ENCODE peak calls at places on chromosomes 1 and 21, in eight cellular contexts. O, L, U, Z, X, C, V and G are unnamed samples.

GRCh38 chr1:49163041-49163440 is 386.4 kb upstream of the BEND5 start:
- DNase-seq in O (no peak), L (no peak), U (no peak), Z (no peak), X (no peak), C (no peak), V (no peak), G (no peak)

GRCh38 chr1:229907884-229908633 is 159.0 kb upstream of the GALNT2 start:
- DNase-seq in O (no peak), L (no peak), U (no peak), Z (no peak), X (no peak), C (no peak), V (no peak), G (no peak)

GRCh38 chr1:204123376-204123775 is 28.5 kb downstream of the ETNK2 start:
- DNase-seq in O (no peak), L (peak; percentile 29), U (peak; percentile 27), Z (no peak), X (no peak), C (no peak), V (peak; percentile 69), G (no peak)

GRCh38 chr1:7013833-7014639 is 228.8 kb downstream of the CAMTA1 start:
- DNase-seq in O (no peak), L (no peak), U (no peak), Z (peak; percentile 10), X (no peak), C (no peak), V (no peak), G (no peak)

GRCh38 chr1:100543640-100544039 is 5.7 kb downstream of the GPR88 start:
- DNase-seq in O (no peak), L (peak; percentile 76), U (no peak), Z (no peak), X (no peak), C (no peak), V (peak; percentile 90), G (no peak)

GRCh38 chr1:11571906-11572616 is 82.2 kb downstream of the FBXO2 start:
- DNase-seq in O (no peak), L (peak; percentile 25), U (no peak), Z (no peak), X (no peak), C (no peak), V (peak; percentile 94), G (no peak)

GRCh38 chr1:37051386-37051785 is 17.1 kb upstream of the GRIK3 start:
- DNase-seq in O (no peak), L (no peak), U (no peak), Z (no peak), X (no peak), C (no peak), V (no peak), G (no peak)

GRCh38 chr1:75615664-75616435 is 4.9 kb upstream of the SLC44A5 start:
- DNase-seq in O (no peak), L (no peak), U (peak; percentile 6), Z (peak; percentile 15), X (peak; percentile 54), C (peak; percentile 23), V (peak; percentile 55), G (no peak)

GRCh38 chr1:219031821-219032220 is 141.9 kb upstream of the LYPLAL1 start:
- DNase-seq in O (no peak), L (no peak), U (no peak), Z (no peak), X (no peak), C (no peak), V (no peak), G (no peak)

DNA sequence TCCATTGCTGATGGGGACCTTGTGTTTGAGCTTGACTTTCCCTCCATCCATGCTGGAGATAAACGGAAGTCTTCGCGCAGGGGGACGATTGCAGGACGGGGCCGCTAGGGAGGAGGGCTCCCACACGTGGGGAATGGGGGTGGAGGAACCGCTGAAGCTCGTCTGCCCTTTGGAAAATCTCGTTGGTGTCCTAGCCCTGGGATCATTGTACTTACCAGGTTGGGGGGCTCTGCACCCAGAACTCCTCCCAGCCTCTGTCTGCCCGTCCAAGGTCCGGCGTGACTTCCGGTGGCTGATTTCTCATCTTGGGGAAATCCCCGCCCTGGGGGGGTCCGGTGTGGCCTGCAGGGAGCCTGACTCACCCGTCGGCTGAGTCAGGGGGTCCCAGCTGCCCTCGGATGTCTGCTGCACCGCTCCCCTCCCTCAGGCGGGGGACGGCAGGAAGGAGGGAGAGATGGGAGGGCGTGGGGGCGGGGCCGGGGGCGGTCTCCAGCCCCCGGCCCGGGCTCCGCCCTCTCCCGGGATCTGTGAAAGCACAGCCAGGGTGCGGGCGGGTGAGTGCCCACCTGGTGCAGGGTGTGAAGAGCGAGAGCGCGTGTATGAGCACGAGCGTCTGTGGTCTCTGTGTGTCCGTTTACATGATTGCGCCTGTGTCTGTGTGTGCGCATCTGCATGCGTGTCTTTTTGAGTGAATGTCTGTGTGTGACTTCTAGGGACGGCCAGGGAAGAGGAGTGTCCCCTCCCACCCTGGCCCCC is 35.8 kb downstream of the PIK3CD start:
- DNase-seq in O (peak; percentile 67), L (peak; percentile 91), U (peak; percentile 66), Z (peak; percentile 50), X (peak; percentile 75), C (peak; percentile 62), V (peak; percentile 84), G (no peak)
- TF ChIP-seq CTCF in O (no peak), L (no peak), U (no peak), Z (no peak), X (peak; percentile 21), C (peak; percentile 35), V (no peak), G (no peak)

GRCh38 chr21:39111928-39112327 is 71.3 kb downstream of the PSMG1 start:
- DNase-seq in O (no peak), L (no peak), U (no peak), Z (no peak), X (no peak), C (no peak), V (no peak), G (no peak)
- H3K4me3 ChIP-seq in O (no peak overlapping the region), L (no peak overlapping the region), U (no peak overlapping the region), Z (no peak overlapping the region), X (no peak overlapping the region), C (no peak overlapping the region), V (no peak overlapping the region), G (no peak overlapping the region)

DNA sequence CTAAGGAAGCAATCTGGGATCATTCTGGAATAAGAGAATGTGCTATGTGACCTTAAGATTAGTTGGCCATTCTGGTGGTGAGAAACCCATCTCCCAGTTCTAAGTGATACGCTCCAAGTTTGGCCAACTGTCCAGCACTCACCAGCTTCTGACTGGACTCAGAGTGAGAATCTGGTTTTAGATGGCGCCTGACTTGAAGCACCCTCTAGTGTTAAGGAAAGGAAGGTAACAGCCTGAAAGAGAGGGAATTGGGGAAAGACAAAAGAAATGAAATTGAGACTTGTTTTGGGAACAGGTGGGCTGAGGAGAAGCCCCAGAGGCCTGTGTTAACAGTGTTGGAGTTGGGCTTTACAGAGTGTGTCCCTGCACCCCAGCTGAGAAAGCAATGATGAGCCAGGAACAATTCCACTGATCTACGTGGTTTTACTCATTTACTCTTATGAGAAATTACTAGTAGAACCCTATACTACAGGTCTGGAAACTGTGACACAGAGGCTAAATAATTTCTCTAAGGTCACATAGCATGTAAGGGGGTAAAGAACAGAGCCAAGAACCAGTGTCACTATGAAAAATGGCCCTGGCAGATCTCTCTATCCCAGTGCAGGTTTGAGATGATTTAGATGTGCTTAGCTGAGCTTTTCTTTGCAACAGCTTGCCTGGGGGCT is 9.3 kb upstream of the FCAMR start:
- DNase-seq in O (no peak), L (peak; percentile 34), U (no peak), Z (no peak), X (no peak), C (no peak), V (peak; percentile 73), G (no peak)
- TF ChIP-seq CTCF in O (no peak), L (peak; percentile 62), U (peak; percentile 72), Z (peak; percentile 45), X (no peak), C (no peak), V (peak; percentile 78), G (peak; percentile 41)

DNA sequence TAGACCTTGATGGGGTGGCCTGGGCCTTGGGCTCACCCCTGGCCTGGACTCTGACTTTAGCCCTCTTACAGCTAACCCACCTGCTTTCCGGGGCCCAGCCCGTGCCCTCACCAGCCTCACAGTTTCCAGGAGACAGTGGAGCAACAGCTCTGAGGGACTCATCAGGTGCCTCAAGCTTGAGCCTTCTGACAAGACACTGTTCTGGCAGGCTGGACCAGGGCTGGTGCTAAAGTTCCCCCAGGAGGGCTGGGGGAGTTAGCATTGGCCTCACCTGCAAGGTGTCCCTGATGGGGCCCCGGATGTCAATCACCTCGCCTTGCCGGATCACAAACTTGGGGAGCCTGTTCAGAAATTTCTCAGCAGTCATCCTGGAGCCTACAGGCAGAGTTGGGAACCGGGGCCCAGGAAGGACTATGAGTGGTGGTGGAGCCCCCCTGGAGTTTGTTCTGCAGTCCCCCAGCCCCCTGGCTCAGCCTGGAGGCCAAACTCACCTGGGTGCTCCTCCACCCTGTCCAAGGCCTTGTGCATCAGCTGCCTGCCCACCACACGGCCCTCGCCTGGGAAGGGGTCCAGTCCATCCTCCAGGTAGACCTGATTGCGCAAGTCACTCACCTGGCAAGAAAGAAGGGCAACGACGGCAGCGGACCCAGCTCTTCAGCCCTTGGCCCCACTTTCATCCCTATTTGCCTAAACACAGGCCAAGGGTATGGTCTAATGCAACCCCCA is 4.1 kb downstream of the SH3BGRL3 start:
- DNase-seq in O (peak; percentile 67), L (no peak), U (no peak), Z (no peak), X (no peak), C (no peak), V (no peak), G (no peak)
- H3K4me3 ChIP-seq in O (no peak overlapping the region), L (peak overlapping the region; percentile 16), U (no peak overlapping the region), Z (no peak overlapping the region), X (no peak overlapping the region), C (no peak overlapping the region), V (no peak overlapping the region), G (no peak overlapping the region)

GRCh38 chr1:202210969-202211368 is 17.4 kb downstream of the LGR6 start:
- DNase-seq in O (no peak), L (no peak), U (no peak), Z (no peak), X (no peak), C (no peak), V (no peak), G (no peak)
- TF ChIP-seq CTCF in O (no peak), L (no peak), U (no peak), Z (no peak), X (no peak), C (no peak), V (no peak), G (no peak)